ENCODE peak calls at places on chromosomes 2 and 18, in ten cellular contexts. N is stomach, I is GM23338, H is spleen, G is endothelial cell of umbilical vein, C is Panc1, S is transverse colon, F is upper lobe of left lung, K is breast epithelium, M is SK-N-SH. U is an unnamed sample.
A peak's percentile ranks its signal among the peaks of the same experiment; 100 is the strongest.

GRCh38 chr18:26462304-26462703 is 86.0 kb downstream of the KCTD1 start:
- DNase-seq in I (no peak), K (no peak), F (no peak), H (no peak), M (no peak), N (no peak), G (no peak), S (no peak), C (no peak), U (no peak)

GRCh38 chr18:78738076-78738690 is 241.4 kb upstream of the SALL3 start:
- DNase-seq in F (no peak), S (no peak), C (no peak), K (peak; percentile 1), H (peak; percentile 46), I (no peak), M (no peak), N (no peak), G (no peak), U (no peak)

GRCh38 chr2:223576873-223577272 is 25.3 kb downstream of the SCG2 start:
- DNase-seq in S (no peak), K (no peak), H (no peak), I (no peak), F (no peak), G (no peak), C (no peak), M (no peak), N (no peak), U (no peak)

GRCh38 chr2:18063826-18064485 is 185.5 kb downstream of the KCNS3 start:
- DNase-seq in M (no peak), N (no peak), K (no peak), F (no peak), G (no peak), I (no peak), S (no peak), C (no peak), H (no peak), U (no peak)

GRCh38 chr2:236550701-236551465 is 18.7 kb upstream of the ACKR3 start:
- DNase-seq in G (no peak), M (no peak), H (no peak), N (no peak), S (no peak), F (no peak), I (no peak), K (no peak), C (no peak), U (no peak)

GRCh38 chr2:195805283-195805976 is 148.4 kb downstream of the SLC39A10 start:
- DNase-seq in C (no peak), G (no peak), I (peak; percentile 54), N (no peak), H (no peak), K (no peak), S (no peak), F (no peak), M (no peak), U (no peak)

GRCh38 chr2:148039783-148040182 is 18.9 kb downstream of the MBD5 start:
- DNase-seq in N (no peak), I (no peak), H (no peak), C (no peak), M (no peak), S (no peak), K (no peak), G (no peak), F (no peak), U (no peak)

GRCh38 chr2:96320326-96321229 is 4.5 kb upstream of the ITPRIPL1 start:
- DNase-seq in I (peak; percentile 17), F (no peak), S (no peak), H (no peak), M (no peak), G (no peak), N (no peak), K (no peak), C (no peak), U (no peak)

GRCh38 chr2:101823347-101823791 is 125.9 kb downstream of the MAP4K4 start:
- DNase-seq in M (no peak), N (peak; percentile 68), H (no peak), F (peak; percentile 62), C (no peak), I (peak; percentile 90), K (peak; percentile 57), G (peak; percentile 79), S (peak; percentile 71), U (peak; percentile 52)

GRCh38 chr18:46378126-46378863 is 274.1 kb downstream of the HAUS1 start:
- DNase-seq in M (no peak), N (no peak), C (no peak), S (no peak), H (no peak), K (no peak), G (no peak), F (no peak), I (no peak), U (no peak)

GRCh38 chr2:235630723-235631122 is 136.9 kb downstream of the AGAP1 start:
- DNase-seq in K (no peak), I (no peak), F (no peak), N (no peak), G (no peak), S (no peak), M (no peak), C (no peak), H (no peak), U (no peak)

GRCh38 chr18:13449651-13450050 is 231.1 kb downstream of the LDLRAD4 start:
- DNase-seq in C (no peak), G (no peak), K (no peak), H (no peak), S (no peak), F (no peak), N (no peak), M (no peak), I (no peak), U (no peak)

GRCh38 chr2:15082105-15083058 is 449.9 kb downstream of the LRATD1 start:
- DNase-seq in G (no peak), S (no peak), F (no peak), H (no peak), N (no peak), K (no peak), M (no peak), I (no peak), C (no peak), U (no peak)

GRCh38 chr2:114464961-114465706 is 22.7 kb downstream of the DPP10 start:
- DNase-seq in M (no peak), H (no peak), F (no peak), N (no peak), C (no peak), S (peak; percentile 16), K (no peak), I (no peak), G (no peak), U (no peak)

GRCh38 chr2:128593518-128594272 is 275.0 kb upstream of the HS6ST1 start:
- DNase-seq in N (peak; percentile 19), C (no peak), H (no peak), K (no peak), G (no peak), S (no peak), I (no peak), M (no peak), F (no peak), U (no peak)

DNA sequence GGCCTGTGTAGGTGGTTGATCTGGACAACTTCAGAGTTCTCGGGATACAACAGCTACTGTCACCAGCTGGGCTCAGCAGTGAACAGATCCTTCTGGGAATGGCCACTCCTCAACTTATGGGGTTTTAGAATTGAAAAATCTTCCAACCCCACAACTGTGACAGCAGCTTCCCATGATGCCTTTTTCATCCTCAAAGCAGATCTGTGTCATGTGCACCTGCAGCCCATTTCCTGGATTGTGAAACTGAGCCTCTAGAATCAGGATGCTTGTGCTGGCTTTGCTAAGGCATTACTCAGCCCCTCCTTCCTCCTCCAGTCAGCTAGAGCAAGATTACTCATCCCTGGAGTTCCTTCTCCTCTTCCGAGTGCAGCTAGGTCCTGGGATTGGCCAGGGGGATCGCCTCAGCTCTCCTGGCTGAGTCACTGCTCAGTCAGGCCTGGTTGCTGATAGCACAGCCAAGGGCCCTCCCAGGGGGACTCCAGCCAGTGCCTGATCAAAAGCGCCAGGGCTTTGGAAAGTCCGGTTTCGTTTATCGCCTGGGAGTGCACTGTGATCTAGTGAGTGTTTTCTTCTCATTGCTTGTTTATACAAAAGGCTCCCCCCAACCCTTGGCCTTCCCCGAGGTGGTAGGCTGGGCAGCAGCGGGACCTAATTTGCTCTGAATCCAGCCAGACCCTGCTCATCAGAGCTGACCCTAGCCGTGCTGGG is 2.4 kb upstream of the LPIN1 start:
- DNase-seq in H (peak; percentile 92), N (peak; percentile 94), G (peak; percentile 99), S (peak; percentile 95), K (peak; percentile 92), M (peak; percentile 94), C (peak; percentile 97), F (peak; percentile 98), I (peak; percentile 77), U (peak; percentile 76)
- TF ChIP-seq POLR2AphosphoS5 in H (peak; percentile 46), N (peak; percentile 97), G (peak; percentile 92), S (peak; percentile 81), K (peak; percentile 85), M (peak; percentile 76), C (peak; percentile 83), F (peak; percentile 93), I (peak; percentile 14), U (no peak)

GRCh38 chr2:46347649-46348280 is 50.6 kb downstream of the EPAS1 start:
- DNase-seq in M (no peak), C (no peak), H (no peak), F (no peak), S (no peak), I (no peak), K (no peak), N (no peak), G (peak; percentile 59), U (no peak)
- H3K27ac ChIP-seq in M (no peak overlapping the region), C (no peak overlapping the region), H (no peak overlapping the region), F (peak overlapping the region; percentile 27), S (no peak overlapping the region), I (no peak overlapping the region), K (no peak overlapping the region), N (no peak overlapping the region), G (no peak overlapping the region), U (no peak overlapping the region)

DNA sequence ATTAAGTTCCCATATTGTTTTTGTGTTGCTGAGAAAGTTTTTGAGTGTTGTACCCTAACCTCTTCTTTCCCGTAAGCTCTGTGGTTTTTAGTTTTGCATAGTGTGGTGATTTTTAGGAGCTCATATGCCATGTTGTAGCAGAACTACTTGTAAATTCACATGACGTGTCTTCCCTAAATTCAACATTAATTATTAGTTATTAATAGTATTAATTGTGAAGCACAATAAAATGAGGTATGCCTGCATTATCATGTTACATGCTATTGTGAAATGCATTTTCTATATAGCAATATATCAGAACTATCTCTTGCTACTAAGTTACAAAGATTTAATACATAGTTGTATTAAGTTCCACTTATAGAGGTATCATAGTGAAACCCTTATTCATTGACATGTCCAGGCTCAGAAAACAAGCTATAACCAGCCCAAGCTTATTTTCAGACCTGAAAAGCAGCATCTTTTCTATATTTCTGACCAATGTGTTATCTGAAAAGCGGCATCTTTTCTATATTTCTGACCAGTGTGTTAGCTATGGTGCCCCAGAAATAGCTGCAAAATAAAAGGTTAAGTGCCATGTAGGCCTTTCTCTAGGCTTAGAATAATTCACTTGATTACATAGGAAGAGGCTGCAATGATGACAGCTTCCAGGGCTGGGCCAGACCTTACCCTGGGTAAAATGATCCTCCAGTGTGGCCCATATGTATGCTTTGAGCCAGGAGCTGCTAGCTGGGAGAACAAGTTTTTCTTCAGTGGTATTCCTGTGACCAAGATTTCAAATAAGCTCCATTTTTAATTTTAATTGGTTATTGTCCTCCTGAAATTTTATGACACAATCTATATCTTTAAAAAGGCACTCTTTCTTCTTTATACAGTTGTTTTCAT is 21.6 kb downstream of the EPAS1 start:
- DNase-seq in C (no peak), I (no peak), F (no peak), G (no peak), S (no peak), K (no peak), H (no peak), N (no peak), M (no peak), U (no peak)
- TF ChIP-seq POLR2AphosphoS5 in C (no peak), I (no peak), F (no peak), G (no peak), S (no peak), K (no peak), H (no peak), N (no peak), M (no peak), U (no peak)

GRCh38 chr2:203667838-203668237 is 38.6 kb upstream of the CD28 start:
- DNase-seq in M (no peak), N (no peak), S (no peak), H (no peak), C (no peak), G (no peak), F (no peak), I (no peak), K (no peak), U (no peak)
- H3K27ac ChIP-seq in M (no peak overlapping the region), N (no peak overlapping the region), S (no peak overlapping the region), H (no peak overlapping the region), C (no peak overlapping the region), G (no peak overlapping the region), F (no peak overlapping the region), I (no peak overlapping the region), K (no peak overlapping the region), U (no peak overlapping the region)

U was measured in HL-60.